ENCODE peak calls at places on chromosomes 5 and 9, in five cellular contexts. Q, P, D, T and Z are unnamed samples.

GRCh38 chr9:27726244-27727141 is 153.2 kb upstream of the C9orf72 start:
- DNase-seq in P (peak; percentile 26), T (no peak), Q (no peak), D (no peak), Z (peak; percentile 29)

GRCh38 chr5:181205735-181206401 is 872 bp upstream of the TRIM7 start:
- DNase-seq in P (no peak), D (no peak), Q (no peak), T (no peak), Z (no peak)

GRCh38 chr5:134003957-134004625 is 684 bp downstream of the VDAC1 start:
- DNase-seq in Q (peak; percentile 66), T (peak; percentile 84), D (no peak), P (no peak), Z (no peak)

GRCh38 chr5:13957032-13957645 is 12.7 kb upstream of the DNAH5 start:
- DNase-seq in P (no peak), T (no peak), D (no peak), Q (no peak), Z (peak; percentile 5)

GRCh38 chr9:89864731-89865130 is 259.9 kb downstream of the GADD45G start:
- DNase-seq in Q (no peak), P (no peak), T (peak; percentile 28), D (no peak), Z (no peak)

GRCh38 chr5:67989457-67989856 is 226.1 kb upstream of the PIK3R1 start:
- DNase-seq in P (no peak), D (no peak), Q (no peak), T (no peak), Z (no peak)

GRCh38 chr5:180302256-180302655 is 10.4 kb upstream of the MAPK9 start:
- DNase-seq in T (no peak), P (no peak), Q (no peak), D (no peak), Z (no peak)

GRCh38 chr5:126970517-126971017 is 59.8 kb downstream of the MARCHF3 start:
- DNase-seq in P (no peak), D (peak; percentile 30), Q (no peak), T (no peak), Z (no peak)

GRCh38 chr5:59757442-59757841 is 136.1 kb downstream of the PDE4D start:
- DNase-seq in D (no peak), T (no peak), Q (no peak), P (no peak), Z (no peak)

GRCh38 chr9:70192707-70193106 is 66.1 kb upstream of the SMC5 start:
- DNase-seq in T (no peak), D (no peak), P (no peak), Q (no peak), Z (no peak)

GRCh38 chr5:131357739-131358561 is 94.1 kb downstream of the CDC42SE2 start:
- DNase-seq in D (no peak), T (no peak), P (no peak), Q (no peak), Z (no peak)

GRCh38 chr9:100281069-100281468 is 71.7 kb downstream of the TEX10 start:
- DNase-seq in T (no peak), P (no peak), D (no peak), Q (no peak), Z (no peak)

GRCh38 chr9:77750981-77751340 is 102.8 kb upstream of the GNA14 start:
- DNase-seq in D (no peak), T (no peak), P (no peak), Q (no peak), Z (no peak)

GRCh38 chr5:159821541-159821940 is 94.7 kb upstream of the ADRA1B start:
- DNase-seq in P (no peak), T (no peak), D (no peak), Q (no peak), Z (no peak)

GRCh38 chr9:36332006-36332405 is 68.1 kb downstream of the RNF38 start:
- DNase-seq in D (no peak), Q (no peak), T (no peak), P (no peak), Z (no peak)

GRCh38 chr5:40198736-40199135 is 481.0 kb upstream of the PTGER4 start:
- DNase-seq in D (no peak), T (no peak), Q (no peak), P (no peak), Z (no peak)

GRCh38 chr5:21685536-21685935 is 1167.6 kb downstream of the CDH12 start:
- DNase-seq in Q (no peak), T (no peak), D (no peak), P (no peak), Z (no peak)

GRCh38 chr5:203246-203645 is 12.0 kb downstream of the LRRC14B start:
- DNase-seq in Q (no peak), T (no peak), D (no peak), P (no peak), Z (no peak)

GRCh38 chr9:12776775-12777055 is 1.9 kb downstream of the LURAP1L start:
- DNase-seq in Q (no peak), P (no peak), D (no peak), T (no peak), Z (no peak)

GRCh38 chr5:67542489-67542888 is 345.9 kb upstream of the CD180 start:
- DNase-seq in P (no peak), T (no peak), D (no peak), Q (no peak), Z (no peak)

DNA sequence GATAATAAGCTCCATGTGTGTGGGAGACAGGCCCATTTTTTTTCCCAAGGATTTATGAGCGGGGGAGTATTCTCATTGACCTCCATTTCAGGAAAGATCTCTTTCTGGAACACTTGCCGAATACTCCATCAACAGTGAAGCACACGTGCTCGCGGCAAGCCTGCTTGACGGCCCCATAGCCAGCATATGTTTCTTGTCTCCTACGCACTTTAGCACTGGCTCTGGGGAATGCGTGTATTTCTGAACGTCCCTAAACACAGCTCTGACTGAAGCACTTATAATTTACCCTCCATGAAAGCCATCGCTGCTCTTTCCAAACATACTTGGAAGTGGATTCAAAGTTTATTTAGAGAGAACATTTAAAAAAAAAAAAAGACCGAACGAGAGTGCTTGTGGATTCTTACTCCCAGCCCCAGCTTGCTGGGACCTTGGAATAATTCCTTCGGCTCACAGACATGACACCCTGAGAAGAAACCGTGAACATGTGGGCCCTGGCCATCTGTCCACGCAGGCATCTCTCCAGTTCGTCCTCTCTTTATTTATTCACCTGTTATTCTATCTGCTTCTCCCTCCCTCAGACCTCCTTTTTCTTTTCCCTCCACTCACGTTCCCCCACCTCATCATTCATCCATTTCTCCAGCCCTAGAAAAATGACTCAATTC is 93.6 kb upstream of the PHYKPL start:
- DNase-seq in P (no peak), Q (no peak), T (no peak), D (no peak), Z (no peak)
- TF ChIP-seq CTCF in P (no peak), Q (no peak), T (no peak), D (no peak), Z (no peak)

GRCh38 chr5:102114525-102115069 is 181.5 kb downstream of the SLCO4C1 start:
- DNase-seq in D (no peak), Q (no peak), P (no peak), T (no peak), Z (no peak)

GRCh38 chr5:102115736-102116135 is 180.3 kb downstream of the SLCO4C1 start:
- DNase-seq in D (no peak), T (no peak), Q (no peak), P (no peak), Z (no peak)

GRCh38 chr5:102119252-102119651 is 176.8 kb downstream of the SLCO4C1 start:
- DNase-seq in T (no peak), Q (no peak), P (no peak), D (peak; percentile 20), Z (no peak)
- TF ChIP-seq CTCF in T (no peak), Q (no peak), P (no peak), D (no peak), Z (no peak)

GRCh38 chr5:141149812-141150211 is at the start of gene PCDHB6:
- DNase-seq in T (no peak), Q (no peak), D (no peak), P (no peak), Z (no peak)
- TF ChIP-seq CTCF in T (peak; percentile 10), Q (no peak), D (no peak), P (no peak), Z (no peak)

GRCh38 chr9:127358770-127359169 is 38.2 kb upstream of the SLC2A8 start:
- DNase-seq in P (no peak), T (no peak), Q (no peak), D (no peak), Z (no peak)
- TF ChIP-seq CTCF in P (no peak), T (no peak), Q (no peak), D (no peak), Z (no peak)

GRCh38 chr9:86614871-86615849 is 260.9 kb upstream of the TUT7 start:
- DNase-seq in T (no peak), D (peak; percentile 73), Q (no peak), P (no peak), Z (no peak)
- TF ChIP-seq CTCF in T (peak; percentile 20), D (peak; percentile 58), Q (peak; percentile 10), P (no peak), Z (peak; percentile 55)

GRCh38 chr5:119302916-119303897 is 52.6 kb upstream of the TNFAIP8 start:
- DNase-seq in D (peak; percentile 67), T (no peak), Q (no peak), P (no peak), Z (no peak)
- TF ChIP-seq CTCF in D (no peak), T (no peak), Q (no peak), P (no peak), Z (no peak)

DNA sequence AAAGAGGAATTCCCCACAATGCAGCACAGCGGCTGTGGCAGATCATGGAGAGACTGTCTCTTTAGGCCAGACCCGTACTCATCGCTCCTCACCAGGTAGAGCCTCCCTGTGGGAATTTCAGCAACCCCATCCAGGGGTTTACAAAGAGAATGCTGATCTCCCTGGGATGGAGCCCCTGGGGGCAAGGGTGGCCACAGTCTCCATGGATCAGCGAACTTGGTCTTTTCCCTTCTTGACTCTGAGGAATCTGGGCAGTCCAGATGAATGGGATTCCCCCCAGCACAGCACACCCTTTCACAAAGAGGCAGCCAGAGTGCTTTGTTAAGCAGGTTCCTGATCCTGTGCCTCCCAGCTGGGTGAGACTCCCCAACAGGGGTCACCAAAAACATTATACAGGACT is 108.7 kb upstream of the RGMB start:
- DNase-seq in T (no peak), Q (no peak), P (no peak), D (no peak), Z (no peak)
- TF ChIP-seq CTCF in T (no peak), Q (no peak), P (no peak), D (no peak), Z (no peak)

GRCh38 chr9:136808781-136809158 is 1.0 kb downstream of the RABL6 start:
- DNase-seq in P (no peak), T (no peak), D (no peak), Q (no peak), Z (no peak)

GRCh38 chr9:136806067-136806466 is 1.7 kb upstream of the RABL6 start:
- DNase-seq in Q (peak; percentile 40), P (no peak), T (no peak), D (no peak), Z (no peak)

GRCh38 chr9:136806631-136807201 is 1.0 kb upstream of the RABL6 start:
- DNase-seq in P (no peak), D (no peak), T (no peak), Q (peak; percentile 47), Z (no peak)

GRCh38 chr9:136807281-136808074 is at the start of gene RABL6:
- DNase-seq in T (peak; percentile 86), P (peak; percentile 77), D (no peak), Q (peak; percentile 86), Z (no peak)

GRCh38 chr9:136808075-136808780 is 480 bp downstream of the RABL6 start:
- DNase-seq in P (peak; percentile 61), T (no peak), Q (peak; percentile 70), D (no peak), Z (no peak)
- TF ChIP-seq CTCF in P (no peak), T (no peak), Q (no peak), D (no peak), Z (no peak)